ENCODE peak calls at places on chromosomes 12 and 14, in four cellular contexts. W is cardiac fibroblast, D is foreskin fibroblast, P is A549. N is an unnamed sample.

GRCh38 chr12:79274571-79275064 is 410.0 kb downstream of the SYT1 start:
- DNase-seq in W (no peak), D (no peak), P (no peak), N (no peak)

GRCh38 chr12:67592228-67593011 is 56.1 kb upstream of the DYRK2 start:
- DNase-seq in W (peak; percentile 53), D (peak; percentile 37), P (peak; percentile 7), N (no peak)

GRCh38 chr12:117026921-117027250 is 72.3 kb downstream of the TESC start:
- DNase-seq in W (no peak), D (no peak), P (no peak), N (no peak)

GRCh38 chr14:77458249-77458950 is 507 bp downstream of the AHSA1 start:
- DNase-seq in W (peak; percentile 27), D (no peak), P (peak; percentile 18), N (peak; percentile 32)

GRCh38 chr14:23399136-23399535 is 8.9 kb downstream of the MYH6 start:
- DNase-seq in W (no peak), D (no peak), P (no peak), N (no peak)

GRCh38 chr12:108744021-108744897 is 12.9 kb upstream of the CORO1C start:
- DNase-seq in W (no peak), D (no peak), P (no peak), N (no peak)

GRCh38 chr14:51394804-51395203 is 154.8 kb downstream of the TMX1 start:
- DNase-seq in W (no peak), D (no peak), P (no peak), N (no peak)

GRCh38 chr14:102774391-102775153 is 2.7 kb upstream of the TRAF3 start:
- DNase-seq in W (peak; percentile 71), D (peak; percentile 65), P (peak; percentile 81), N (peak; percentile 40)

GRCh38 chr12:58359084-58359483 is 417.7 kb downstream of the ATP23 start:
- DNase-seq in W (peak; percentile 39), D (peak; percentile 74), P (no peak), N (no peak)

GRCh38 chr12:107200394-107200793 is 107.0 kb upstream of the CRY1 start:
- DNase-seq in W (peak; percentile 5), D (peak; percentile 16), P (peak; percentile 72), N (no peak)

GRCh38 chr12:62848418-62848817 is 86.5 kb downstream of the PPM1H start:
- DNase-seq in W (no peak), D (peak; percentile 56), P (peak; percentile 57), N (no peak)

GRCh38 chr12:116319851-116320621 is 42.5 kb upstream of the MED13L start:
- DNase-seq in W (peak; percentile 95), D (peak; percentile 94), P (no peak), N (no peak)

GRCh38 chr12:118984206-118984943 is 3.0 kb downstream of the SRRM4 start:
- DNase-seq in W (no peak), D (no peak), P (no peak), N (no peak)

GRCh38 chr14:99127651-99128167 is 144.3 kb downstream of the BCL11B start:
- DNase-seq in W (peak; percentile 13), D (no peak), P (peak; percentile 58), N (no peak)

GRCh38 chr12:15273896-15274295 is 48.4 kb upstream of the PTPRO start:
- DNase-seq in W (no peak), D (no peak), P (no peak), N (no peak)

GRCh38 chr12:83827860-83828259 is 1084.7 kb downstream of the SLC6A15 start:
- DNase-seq in W (peak; percentile 4), D (no peak), P (peak; percentile 10), N (peak; percentile 1)

GRCh38 chr12:79766705-79767464 is 76.1 kb upstream of the PAWR start:
- DNase-seq in W (no peak), D (no peak), P (no peak), N (no peak)

GRCh38 chr12:70418101-70418500 is 52.0 kb downstream of the KCNMB4 start:
- DNase-seq in W (no peak), D (no peak), P (no peak), N (no peak)

GRCh38 chr14:22531451-22532344 is 57.3 kb downstream of the DAD1 start:
- DNase-seq in W (no peak), D (no peak), P (no peak), N (no peak)

GRCh38 chr12:103841690-103842584 is 903 bp upstream of the NT5DC3 start:
- DNase-seq in W (peak; percentile 40), D (peak; percentile 90), P (peak; percentile 85), N (peak; percentile 71)

GRCh38 chr12:111429760-111430417 is 24.2 kb downstream of the SH2B3 start:
- DNase-seq in W (no peak), D (no peak), P (no peak), N (no peak)

GRCh38 chr12:92585106-92585775 is 117.5 kb upstream of the PLEKHG7 start:
- DNase-seq in W (no peak), D (no peak), P (no peak), N (no peak)

GRCh38 chr14:76386922-76387782 is 11.2 kb downstream of the ESRRB start:
- DNase-seq in W (peak; percentile 72), D (peak; percentile 41), P (peak; percentile 61), N (peak; percentile 86)

GRCh38 chr12:105317453-105317852 is 13.0 kb upstream of the C12orf75 start:
- DNase-seq in W (no peak), D (peak; percentile 77), P (peak; percentile 50), N (no peak)

GRCh38 chr12:121202407-121203355 is 7.2 kb upstream of the P2RX4 start:
- DNase-seq in W (no peak), D (no peak), P (no peak), N (no peak)

GRCh38 chr12:103128862-103129501 is 171.5 kb downstream of the ASCL1 start:
- DNase-seq in W (no peak), D (no peak), P (no peak), N (no peak)

GRCh38 chr14:77892381-77892871 is 92.5 kb downstream of the ADCK1 start:
- DNase-seq in W (peak; percentile 36), D (no peak), P (no peak), N (no peak)

GRCh38 chr12:23115984-23116383 is 491.0 kb downstream of the ETNK1 start:
- DNase-seq in W (no peak), D (no peak), P (no peak), N (no peak)

GRCh38 chr14:104892517-104893434 is 27.7 kb downstream of the CEP170B start:
- DNase-seq in W (no peak), D (no peak), P (no peak), N (no peak)

GRCh38 chr12:40947812-40948211 is 240.3 kb upstream of the PDZRN4 start:
- DNase-seq in W (no peak), D (no peak), P (peak; percentile 15), N (no peak)

GRCh38 chr12:89732511-89732910 is 23.9 kb upstream of the ATP2B1 start:
- DNase-seq in W (no peak), D (no peak), P (no peak), N (no peak)

GRCh38 chr12:113325938-113326337 is 9.0 kb downstream of the SLC8B1 start:
- DNase-seq in W (peak; percentile 91), D (peak; percentile 53), P (peak; percentile 38), N (no peak)

GRCh38 chr14:38357557-38357956 is 101.7 kb upstream of the CLEC14A start:
- DNase-seq in W (peak; percentile 91), D (peak; percentile 86), P (no peak), N (no peak)

GRCh38 chr12:112900298-112901145 is 6.2 kb upstream of the OAS1 start:
- DNase-seq in W (peak; percentile 62), D (peak; percentile 24), P (peak; percentile 79), N (no peak)

GRCh38 chr12:68080577-68080976 is 79.0 kb downstream of the IFNG start:
- DNase-seq in W (no peak), D (no peak), P (no peak), N (no peak)

GRCh38 chr12:13208533-13209278 is 12.2 kb downstream of the EMP1 start:
- DNase-seq in W (peak; percentile 69), D (no peak), P (peak; percentile 67), N (no peak)
- TF ChIP-seq CTCF in W (peak; percentile 48), D (peak; percentile 61), P (peak; percentile 74), N (peak; percentile 45)

GRCh38 chr14:30751646-30752416 is 122.5 kb upstream of the COCH start:
- DNase-seq in W (no peak), D (no peak), P (peak; percentile 13), N (no peak)
- TF ChIP-seq CTCF in W (no peak), D (no peak), P (no peak), N (no peak)

GRCh38 chr12:81257952-81258551 is 180.2 kb downstream of the ACSS3 start:
- DNase-seq in W (peak; percentile 73), D (peak; percentile 21), P (peak; percentile 51), N (no peak)
- TF ChIP-seq CTCF in W (peak; percentile 55), D (peak; percentile 53), P (peak; percentile 57), N (peak; percentile 51)

GRCh38 chr14:90905531-90905930 is 89.3 kb upstream of the TTC7B start:
- DNase-seq in W (no peak), D (no peak), P (no peak), N (no peak)

GRCh38 chr14:90907178-90907577 is 90.9 kb upstream of the TTC7B start:
- DNase-seq in W (no peak), D (no peak), P (no peak), N (no peak)

DNA sequence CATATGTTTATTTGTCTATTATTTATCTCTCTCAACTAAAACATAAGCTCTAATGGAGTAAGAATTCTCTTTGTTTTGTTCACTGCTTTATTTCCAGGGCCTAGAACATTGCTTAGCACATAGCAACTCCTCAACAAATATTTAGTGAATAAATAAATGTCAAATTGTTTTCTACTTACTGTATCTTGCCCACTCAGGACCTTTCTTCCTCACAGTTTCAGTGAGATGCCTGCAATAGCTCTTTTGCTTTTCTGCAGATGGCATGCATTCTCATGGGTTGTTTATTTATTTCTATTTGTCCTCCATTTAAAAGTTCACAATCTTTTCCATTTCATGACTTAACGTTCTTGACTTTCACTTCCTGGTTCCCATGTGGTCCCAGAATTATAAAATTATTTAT is 94.9 kb upstream of the TTC7B start:
- DNase-seq in W (no peak), D (no peak), P (peak; percentile 1), N (no peak)
- TF ChIP-seq CTCF in W (no peak), D (no peak), P (no peak), N (no peak)

GRCh38 chr12:132194056-132194455 is 49.8 kb downstream of the NOC4L start:
- DNase-seq in W (no peak), D (no peak), P (peak; percentile 79), N (no peak)
- TF ChIP-seq CTCF in W (peak; percentile 43), D (no peak), P (peak; percentile 15), N (peak; percentile 27)

GRCh38 chr14:24442240-24443052 is at the start of gene SDR39U1:
- DNase-seq in W (peak; percentile 99), D (peak; percentile 98), P (peak; percentile 99), N (peak; percentile 93)
- TF ChIP-seq CTCF in W (no peak), D (no peak), P (no peak), N (no peak)

DNA sequence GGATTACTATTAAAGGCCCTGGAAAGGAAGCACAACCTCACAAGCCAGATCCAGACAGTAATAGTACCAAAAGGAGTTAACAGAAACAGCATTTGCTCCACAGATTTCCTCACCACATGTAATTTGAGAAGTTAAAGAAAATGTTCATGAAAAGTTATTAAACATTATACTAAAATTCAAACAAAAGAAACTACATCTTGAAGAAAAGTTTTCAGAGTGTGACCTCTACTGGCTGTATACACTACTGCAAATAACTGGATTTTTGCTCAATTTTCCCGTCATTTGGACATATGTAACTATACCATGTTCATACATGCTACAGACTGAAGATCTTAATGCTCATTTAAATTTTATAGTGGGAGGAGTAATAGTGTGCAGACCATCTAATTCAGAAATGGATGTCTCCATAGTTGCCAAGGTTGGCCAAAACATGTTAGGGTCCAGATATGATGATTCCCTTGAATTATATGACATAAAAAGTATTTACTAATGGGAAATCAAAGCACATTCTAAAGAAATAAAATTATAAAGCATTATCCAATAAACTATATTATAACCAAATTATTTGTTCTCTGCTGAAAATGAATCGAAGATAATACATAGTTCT is 5.6 kb downstream of the KRR1 start:
- DNase-seq in W (peak; percentile 62), D (peak; percentile 27), P (peak; percentile 52), N (no peak)
- TF ChIP-seq CTCF in W (peak; percentile 59), D (peak; percentile 57), P (peak; percentile 80), N (peak; percentile 61)

N was measured in nephron progenitor cell.